ENCODE peak calls at places on chromosomes 6 and 20, in nine cellular contexts. L, A, I, Y, J, B, F, O and M are unnamed samples.

GRCh38 chr20:19583532-19584175 is 174.4 kb upstream of the RIN2 start:
- DNase-seq in I (peak), J (peak), O (peak), L (peak), Y (peak), F (peak), B (peak), A (peak), M (peak)

GRCh38 chr6:36829919-36830544 is 9.2 kb downstream of the CPNE5 start:
- DNase-seq in I (no peak), L (peak), J (no peak), F (peak), Y (peak), O (peak), A (no peak), B (no peak), M (no peak)

GRCh38 chr20:49276895-49277785 is 717 bp downstream of the ZNFX1 start:
- DNase-seq in O (peak), I (no peak), F (no peak), A (peak), B (peak), L (peak), Y (peak), J (peak), M (no peak)

GRCh38 chr20:32961956-32962517 is 42.2 kb downstream of the SUN5 start:
- DNase-seq in J (no peak), A (no peak), Y (no peak), I (no peak), B (no peak), F (no peak), L (no peak), O (no peak), M (no peak)

GRCh38 chr20:50694379-50695143 is 3.2 kb upstream of the RIPOR3 start:
- DNase-seq in O (no peak), J (no peak), L (no peak), Y (no peak), F (no peak), I (no peak), B (no peak), A (no peak), M (no peak)

GRCh38 chr6:52547647-52548352 is 29.1 kb downstream of the TRAM2 start:
- DNase-seq in I (no peak), F (no peak), J (peak), O (no peak), L (no peak), Y (no peak), B (no peak), A (no peak), M (no peak)

GRCh38 chr6:104809116-104809515 is 50.6 kb downstream of the HACE1 start:
- DNase-seq in Y (no peak), O (no peak), A (no peak), F (no peak), B (no peak), L (no peak), I (no peak), J (no peak), M (no peak)

GRCh38 chr20:24795444-24795843 is 153.6 kb upstream of the CST7 start:
- DNase-seq in O (no peak), J (peak), A (no peak), I (no peak), L (no peak), Y (no peak), B (no peak), F (no peak), M (no peak)

GRCh38 chr6:145372671-145373123 is 362.6 kb downstream of the EPM2A start:
- DNase-seq in O (no peak), Y (peak), B (no peak), J (peak), I (no peak), L (no peak), F (no peak), A (no peak), M (no peak)

GRCh38 chr6:35727206-35727934 is 9.5 kb upstream of the ARMC12 start:
- DNase-seq in I (no peak), J (peak), F (peak), L (peak), A (peak), O (peak), Y (peak), B (no peak), M (no peak)

GRCh38 chr6:56314683-56315523 is 67.5 kb upstream of the COL21A1 start:
- DNase-seq in L (peak), O (peak), A (peak), I (no peak), B (no peak), J (no peak), F (peak), Y (peak), M (peak)

GRCh38 chr6:75334266-75335040 is 49.9 kb upstream of the TMEM30A start:
- DNase-seq in A (peak), J (no peak), Y (peak), F (no peak), I (no peak), L (peak), O (no peak), B (no peak), M (peak)

GRCh38 chr6:97771356-97771755 is 488.3 kb upstream of the MMS22L start:
- DNase-seq in A (no peak), Y (no peak), L (no peak), I (no peak), B (no peak), J (no peak), O (no peak), F (no peak), M (no peak)

GRCh38 chr6:84177253-84177652 is 50.2 kb downstream of the CEP162 start:
- DNase-seq in O (no peak), B (no peak), F (no peak), Y (no peak), J (no peak), I (no peak), A (no peak), L (no peak), M (no peak)

GRCh38 chr20:53917145-53918009 is 153.0 kb downstream of the BCAS1 start:
- DNase-seq in B (no peak), F (no peak), O (no peak), L (no peak), A (no peak), Y (no peak), I (no peak), J (peak), M (no peak)

GRCh38 chr20:19937651-19938420 is 79.3 kb upstream of the NAA20 start:
- DNase-seq in F (no peak), Y (no peak), L (no peak), O (no peak), J (no peak), B (peak), I (peak), A (no peak), M (no peak)

GRCh38 chr20:17421493-17421892 is 109.7 kb downstream of the BFSP1 start:
- DNase-seq in F (no peak), I (no peak), L (no peak), Y (no peak), A (no peak), B (no peak), O (no peak), J (no peak), M (no peak)

GRCh38 chr6:98014791-98015201 is 731.8 kb upstream of the MMS22L start:
- DNase-seq in O (no peak), A (no peak), B (no peak), J (no peak), I (no peak), L (no peak), F (peak), Y (no peak), M (no peak)

GRCh38 chr6:33112148-33112547 is 36.4 kb downstream of the HLA-DPB1 start:
- DNase-seq in I (no peak), Y (peak), J (peak), A (no peak), L (peak), F (no peak), B (no peak), O (peak), M (no peak)

GRCh38 chr6:52495859-52496396 is 75.8 kb downstream of the EFHC1 start:
- DNase-seq in I (no peak), Y (no peak), B (no peak), O (no peak), F (no peak), L (no peak), A (no peak), J (no peak), M (no peak)

GRCh38 chr20:19947611-19948264 is 69.4 kb upstream of the NAA20 start:
- DNase-seq in Y (peak), B (no peak), L (peak), I (no peak), O (no peak), F (no peak), J (peak), A (no peak), M (no peak)

GRCh38 chr6:5529015-5529414 is 267.7 kb downstream of the FARS2 start:
- DNase-seq in J (no peak), B (no peak), O (no peak), A (no peak), L (no peak), I (no peak), F (no peak), Y (no peak), M (no peak)

GRCh38 chr6:43972915-43973304 is 154.3 kb downstream of the MRPL14 start:
- DNase-seq in F (peak), J (peak), A (no peak), O (peak), L (peak), B (no peak), Y (peak), I (no peak), M (no peak)

GRCh38 chr6:7193122-7193521 is 85.4 kb downstream of the RREB1 start:
- DNase-seq in A (no peak), O (no peak), F (no peak), B (no peak), J (no peak), L (no peak), Y (no peak), I (no peak), M (no peak)

GRCh38 chr20:48406462-48407235 is 421.1 kb downstream of the PREX1 start:
- DNase-seq in J (no peak), Y (no peak), O (no peak), F (no peak), A (no peak), B (peak), I (no peak), L (no peak), M (no peak)